ENCODE peak calls at places on chromosomes 12 and 14, in nine cellular contexts. Y, B, I, Z, U, O, S, Q and W are unnamed samples.
A peak's percentile ranks its signal among the peaks of the same experiment; 100 is the strongest.

GRCh38 chr12:52585001-52585400 is 11.4 kb upstream of the KRT74 start:
- DNase-seq in Y (no peak), B (no peak), I (no peak), Z (no peak), U (no peak), O (no peak), S (no peak), Q (no peak), W (no peak)

GRCh38 chr14:106840258-106840657 is 1313.9 kb downstream of the TMEM121 start:
- DNase-seq in Y (no peak), B (no peak), I (no peak), Z (peak; percentile 74), U (no peak), O (no peak), S (no peak), Q (no peak), W (no peak)

GRCh38 chr14:18656627-18657026 is 55.7 kb downstream of the OR11H12 start:
- DNase-seq in Y (no peak), B (no peak), I (no peak), Z (no peak), U (no peak), O (no peak), S (no peak), Q (no peak), W (no peak)

GRCh38 chr12:94099191-94099983 is 49.0 kb upstream of the PLXNC1 start:
- DNase-seq in Y (peak; percentile 92), B (no peak), I (no peak), Z (no peak), U (no peak), O (peak; percentile 23), S (no peak), Q (no peak), W (no peak)

GRCh38 chr12:69688021-69688420 is 11.1 kb downstream of the BEST3 start:
- DNase-seq in Y (peak; percentile 75), B (peak; percentile 5), I (no peak), Z (no peak), U (no peak), O (no peak), S (peak; percentile 30), Q (peak; percentile 17), W (no peak)

GRCh38 chr12:108689314-108690190 is 41.8 kb downstream of the CORO1C start:
- DNase-seq in Y (no peak), B (peak; percentile 54), I (peak; percentile 27), Z (peak; percentile 45), U (peak; percentile 41), O (no peak), S (no peak), Q (no peak), W (peak; percentile 27)

GRCh38 chr12:50986961-50987737 is 34.8 kb downstream of the HIGD1C start:
- DNase-seq in Y (peak; percentile 64), B (peak; percentile 75), I (peak; percentile 15), Z (peak; percentile 72), U (peak; percentile 81), O (peak; percentile 44), S (peak; percentile 83), Q (peak; percentile 50), W (peak; percentile 83)

GRCh38 chr14:99807413-99808132 is 14.4 kb downstream of the EML1 start:
- DNase-seq in Y (peak; percentile 51), B (peak; percentile 75), I (no peak), Z (no peak), U (no peak), O (no peak), S (peak; percentile 67), Q (peak; percentile 48), W (peak; percentile 37)

GRCh38 chr12:109731231-109731731 is 17.7 kb downstream of the FAM222A start:
- DNase-seq in Y (no peak), B (no peak), I (no peak), Z (no peak), U (no peak), O (peak; percentile 45), S (no peak), Q (no peak), W (no peak)

GRCh38 chr14:89040438-89041244 is 216.2 kb downstream of the TTC8 start:
- DNase-seq in Y (peak; percentile 90), B (peak; percentile 92), I (peak; percentile 73), Z (peak; percentile 69), U (peak; percentile 48), O (peak; percentile 83), S (peak; percentile 95), Q (peak; percentile 89), W (peak; percentile 92)

DNA sequence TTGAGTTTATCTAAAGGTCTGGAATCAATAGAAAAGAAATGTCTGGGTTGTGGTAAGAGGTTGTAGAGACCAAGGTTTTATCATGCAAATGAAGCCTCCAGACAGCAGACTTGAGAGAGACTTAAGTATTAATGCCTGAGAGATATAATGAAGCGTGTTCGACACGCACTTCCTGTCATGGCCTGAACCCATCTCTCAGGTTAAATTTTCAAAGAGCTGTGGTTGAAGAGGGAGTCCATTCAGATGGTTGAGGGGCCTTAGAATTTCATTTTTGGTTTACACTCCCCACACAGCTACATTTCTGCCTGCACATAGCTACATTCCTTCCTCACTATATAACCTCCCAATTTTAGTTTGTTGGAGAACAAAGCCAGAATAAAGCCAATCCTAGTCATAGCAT is 10.1 kb upstream of the CLEC12A start:
- DNase-seq in Y (no peak), B (no peak), I (no peak), Z (no peak), U (no peak), O (no peak), S (no peak), Q (no peak), W (no peak)
- H3K27ac ChIP-seq in Y (no peak overlapping the region), B (no peak overlapping the region), I (no peak overlapping the region), Z (no peak overlapping the region), U (no peak overlapping the region), O (no peak overlapping the region), S (no peak overlapping the region), Q (no peak overlapping the region), W (no peak overlapping the region)

DNA sequence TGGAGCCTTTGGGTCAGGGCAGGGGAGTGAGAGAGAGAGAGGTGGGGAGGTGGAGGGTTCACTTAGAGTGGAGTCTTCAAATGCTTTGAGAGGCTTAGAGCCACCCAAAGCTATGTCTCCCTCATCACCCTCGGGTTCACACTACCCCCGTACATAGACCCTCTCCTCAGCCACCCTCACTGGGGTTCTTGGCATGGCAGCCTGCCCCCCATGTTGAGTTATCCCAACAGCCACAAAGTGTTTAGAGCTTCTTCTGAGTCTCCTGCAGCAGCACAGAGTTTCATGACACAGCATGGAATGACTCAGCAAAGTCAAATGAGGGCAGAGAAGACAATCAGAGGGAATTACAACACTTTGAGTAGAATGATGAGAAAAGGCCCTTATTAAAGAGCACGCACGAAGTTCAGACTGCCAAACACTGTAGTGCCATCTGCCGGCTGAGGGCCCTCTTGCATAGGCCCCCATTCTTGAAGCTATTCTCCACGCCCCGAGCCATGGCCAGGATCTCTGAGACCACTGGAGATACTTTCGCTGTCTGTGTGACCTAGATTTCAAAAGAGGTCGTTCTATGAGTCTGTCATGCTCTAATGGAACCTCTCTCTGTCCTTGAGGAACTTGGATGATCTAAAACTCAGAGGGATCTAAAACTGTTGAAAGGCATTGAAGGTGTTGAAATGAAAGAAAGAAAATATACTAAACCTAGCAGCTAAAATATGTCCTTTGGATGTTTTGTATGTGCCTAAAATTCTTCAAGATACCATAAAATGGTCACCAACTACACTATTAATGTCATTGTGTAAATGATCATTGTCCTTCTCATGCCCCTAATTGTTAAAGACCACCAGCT is 221.9 kb downstream of the PELI2 start:
- DNase-seq in Y (peak; percentile 89), B (peak; percentile 98), I (peak; percentile 53), Z (peak; percentile 33), U (peak; percentile 39), O (peak; percentile 39), S (peak; percentile 71), Q (peak; percentile 79), W (peak; percentile 87)
- TF ChIP-seq EZH2phosphoT487 in Y (no peak), B (no peak), I (no peak), Z (no peak), U (no peak), O (no peak), S (no peak), Q (no peak), W (no peak)

DNA sequence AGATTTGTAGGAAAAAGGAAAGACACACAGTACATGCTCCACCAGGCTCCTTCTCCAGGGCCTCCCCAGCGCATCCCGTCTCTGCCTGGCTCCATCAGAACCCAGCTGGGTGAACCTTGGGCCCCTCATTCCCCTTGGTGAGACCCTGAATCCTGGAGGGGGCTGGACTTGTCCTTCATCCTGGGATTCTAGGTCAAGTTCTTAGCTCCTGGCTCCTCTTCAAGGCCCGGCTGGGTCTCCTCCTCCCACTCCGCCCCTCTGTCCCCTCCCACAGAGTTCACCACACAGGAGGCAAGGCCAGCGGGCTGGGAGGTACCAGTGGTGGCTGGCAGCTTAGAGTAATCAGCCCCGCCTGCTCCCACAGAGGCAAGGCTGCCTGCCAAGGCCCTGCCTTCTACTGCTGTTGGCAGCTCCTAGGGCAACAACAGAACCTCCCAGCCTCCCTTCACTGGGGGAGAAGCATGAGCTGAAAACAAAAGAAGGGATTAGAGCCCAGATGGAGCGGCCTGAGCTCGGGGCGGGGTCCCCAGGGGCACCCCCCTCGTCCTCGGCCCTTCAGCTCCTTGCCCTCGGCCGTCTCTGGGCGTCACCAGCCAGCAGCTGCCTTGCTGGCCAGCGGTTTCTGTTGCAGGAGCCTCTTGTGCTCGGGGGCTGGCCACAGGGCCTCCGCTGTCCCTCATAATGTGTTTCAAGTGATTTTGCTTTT is 49.4 kb downstream of the PSMA6 start:
- DNase-seq in Y (peak; percentile 88), B (peak; percentile 94), I (peak; percentile 45), Z (no peak), U (no peak), O (peak; percentile 73), S (peak; percentile 50), Q (peak; percentile 75), W (peak; percentile 85)
- H3K4me1 ChIP-seq in Y (peaks cover 22% of the 10 kb centered on the region), B (peaks cover 11% of the 10 kb centered on the region), I (peaks cover 35% of the 10 kb centered on the region), Z (peaks cover 12% of the 10 kb centered on the region), U (no peaks in the 10 kb centered on the region), O (peaks cover 22% of the 10 kb centered on the region), S (peaks cover 7% of the 10 kb centered on the region), Q (peaks cover 16% of the 10 kb centered on the region), W (peaks cover 28% of the 10 kb centered on the region)

GRCh38 chr12:46674126-46674525 is 151.7 kb downstream of the SLC38A4 start:
- DNase-seq in Y (peak; percentile 38), B (no peak), I (no peak), Z (no peak), U (no peak), O (no peak), S (no peak), Q (no peak), W (no peak)

GRCh38 chr12:46674818-46675217 is 151.0 kb downstream of the SLC38A4 start:
- DNase-seq in Y (peak; percentile 83), B (peak; percentile 42), I (no peak), Z (no peak), U (no peak), O (no peak), S (no peak), Q (no peak), W (no peak)

GRCh38 chr12:46676396-46676795 is 149.4 kb downstream of the SLC38A4 start:
- DNase-seq in Y (peak; percentile 59), B (no peak), I (no peak), Z (no peak), U (no peak), O (no peak), S (no peak), Q (no peak), W (no peak)

GRCh38 chr12:46676797-46677520 is 148.8 kb downstream of the SLC38A4 start:
- DNase-seq in Y (no peak), B (peak; percentile 71), I (no peak), Z (no peak), U (no peak), O (no peak), S (no peak), Q (no peak), W (no peak)

DNA sequence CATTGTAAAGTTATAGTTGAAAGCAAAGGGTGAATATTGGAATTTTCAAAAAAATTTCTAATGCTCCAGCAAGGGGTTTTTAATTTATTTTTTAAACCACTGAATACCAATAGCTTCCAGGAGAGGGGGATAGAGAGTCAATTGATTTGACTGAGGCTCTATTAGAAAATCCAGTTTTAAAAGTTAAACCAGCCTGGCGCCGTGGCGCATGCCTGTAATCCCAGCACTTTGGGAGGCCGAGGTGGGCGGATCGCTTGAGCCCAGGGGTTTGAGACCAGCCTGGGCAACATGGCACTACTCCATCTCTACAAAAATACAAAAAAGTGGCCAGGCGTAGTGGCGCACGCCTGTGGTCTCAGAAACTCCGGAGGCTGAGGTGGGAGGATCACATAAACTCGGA is 150.1 kb downstream of the SLC38A4 start:
- DNase-seq in Y (peak; percentile 71), B (peak; percentile 72), I (no peak), Z (peak; percentile 10), U (peak; percentile 57), O (peak; percentile 21), S (peak; percentile 74), Q (peak; percentile 58), W (peak; percentile 50)
- H3K27ac ChIP-seq in Y (peak overlapping the region; percentile 68), B (peak overlapping the region; percentile 20), I (peak overlapping the region; percentile 13), Z (no peak overlapping the region), U (no peak overlapping the region), O (no peak overlapping the region), S (no peak overlapping the region), Q (no peak overlapping the region), W (no peak overlapping the region)